ENCODE peak calls at places on chromosomes 16 and 17, in five cellular contexts. N, H, C, B and E are unnamed samples.
A peak's percentile ranks its signal among the peaks of the same experiment; 100 is the strongest.

GRCh38 chr17:75430159-75430748 is 24.8 kb upstream of the GRB2 start:
- DNase-seq in C (no peak), B (no peak), N (no peak), H (peak; percentile 77), E (no peak)

GRCh38 chr17:20997711-20998570 is 44.9 kb downstream of the USP22 start:
- DNase-seq in N (no peak), H (no peak), C (no peak), B (no peak), E (no peak)

GRCh38 chr17:61485067-61485775 is 33.0 kb downstream of the TBX4 start:
- DNase-seq in H (no peak), B (no peak), C (no peak), N (no peak), E (no peak)

GRCh38 chr16:88506723-88507122 is 53.6 kb downstream of the ZFPM1 start:
- DNase-seq in H (no peak), C (no peak), N (no peak), B (no peak), E (no peak)

GRCh38 chr16:4892356-4893102 is 44.4 kb downstream of the PPL start:
- DNase-seq in H (no peak), N (no peak), B (no peak), C (no peak), E (no peak)

GRCh38 chr17:58643147-58643546 is 48.7 kb downstream of the TEX14 start:
- DNase-seq in H (peak; percentile 49), B (no peak), N (peak; percentile 33), C (no peak), E (peak; percentile 16)

GRCh38 chr17:42402121-42402516 is 13.9 kb upstream of the STAT3 start:
- DNase-seq in B (no peak), N (no peak), C (no peak), H (no peak), E (no peak)

GRCh38 chr16:49036126-49036525 is 245.5 kb downstream of the CBLN1 start:
- DNase-seq in H (no peak), C (no peak), B (no peak), N (no peak), E (no peak)

GRCh38 chr16:19861811-19862327 is 22.8 kb downstream of the GPRC5B start:
- DNase-seq in C (no peak), N (no peak), B (no peak), H (no peak), E (no peak)

GRCh38 chr17:61495161-61495857 is 43.1 kb downstream of the TBX4 start:
- DNase-seq in C (no peak), B (no peak), N (peak; percentile 57), H (no peak), E (peak; percentile 32)